ENCODE peak calls at places on chromosomes 2 and 18, in seven cellular contexts. One of them, this sample, is unnamed. For H3K4me1 and H3K79me1, the result is how much of the 10 kb centered on the place peaks cover.

GRCh38 chr2:119864318-119864717 is 104.6 kb downstream of the PTPN4 start:
- DNase-seq in mesendoderm: no peak
- DNase-seq in H9: no peak
- DNase-seq in trophoblast cell: peak
- DNase-seq in neuronal stem cell: no peak
- DNase-seq in IMR-90: no peak
- DNase-seq in H1: no peak
- DNase-seq in this sample: no peak

GRCh38 chr2:133812826-133813617 is 244.8 kb upstream of the NCKAP5 start:
- DNase-seq in mesendoderm: no peak
- DNase-seq in neuronal stem cell: no peak
- DNase-seq in H1: no peak
- DNase-seq in trophoblast cell: no peak
- DNase-seq in IMR-90: peak
- DNase-seq in H9: no peak
- DNase-seq in this sample: peak

GRCh38 chr2:181224866-181225265 is 232.3 kb upstream of the ITGA4 start:
- DNase-seq in H9: no peak
- DNase-seq in neuronal stem cell: no peak
- DNase-seq in trophoblast cell: no peak
- DNase-seq in mesendoderm: no peak
- DNase-seq in H1: no peak
- DNase-seq in IMR-90: no peak
- DNase-seq in this sample: no peak

GRCh38 chr2:221501883-221502269 is 70.2 kb downstream of the EPHA4 start:
- DNase-seq in trophoblast cell: no peak
- DNase-seq in IMR-90: no peak
- DNase-seq in H9: no peak
- DNase-seq in neuronal stem cell: no peak
- DNase-seq in mesendoderm: no peak
- DNase-seq in H1: no peak
- DNase-seq in this sample: no peak

GRCh38 chr2:127086800-127087737 is 19.9 kb downstream of the BIN1 start:
- DNase-seq in H1: peak
- DNase-seq in trophoblast cell: no peak
- DNase-seq in neuronal stem cell: peak
- DNase-seq in IMR-90: peak
- DNase-seq in H9: peak
- DNase-seq in mesendoderm: peak
- DNase-seq in this sample: peak

GRCh38 chr2:239240480-239240881 is 160.3 kb downstream of the HDAC4 start:
- DNase-seq in neuronal stem cell: no peak
- DNase-seq in H1: no peak
- DNase-seq in mesendoderm: no peak
- DNase-seq in IMR-90: no peak
- DNase-seq in H9: no peak
- DNase-seq in trophoblast cell: no peak
- DNase-seq in this sample: peak

GRCh38 chr2:18611604-18612003 is 22.2 kb upstream of the NT5C1B start:
- DNase-seq in neuronal stem cell: no peak
- DNase-seq in H1: no peak
- DNase-seq in trophoblast cell: no peak
- DNase-seq in H9: no peak
- DNase-seq in mesendoderm: no peak
- DNase-seq in IMR-90: no peak
- DNase-seq in this sample: no peak

GRCh38 chr2:40317047-40317446 is 134.8 kb downstream of the SLC8A1 start:
- DNase-seq in H1: no peak
- DNase-seq in trophoblast cell: no peak
- DNase-seq in H9: no peak
- DNase-seq in IMR-90: peak
- DNase-seq in mesendoderm: no peak
- DNase-seq in neuronal stem cell: no peak
- DNase-seq in this sample: no peak

GRCh38 chr18:25187582-25188291 is 164.2 kb downstream of the ZNF521 start:
- DNase-seq in mesendoderm: no peak
- DNase-seq in H9: no peak
- DNase-seq in H1: no peak
- DNase-seq in IMR-90: no peak
- DNase-seq in neuronal stem cell: no peak
- DNase-seq in trophoblast cell: no peak
- DNase-seq in this sample: no peak

GRCh38 chr2:149365826-149366583 is 35.6 kb downstream of the LYPD6 start:
- DNase-seq in H9: no peak
- DNase-seq in IMR-90: peak
- DNase-seq in neuronal stem cell: no peak
- DNase-seq in trophoblast cell: peak
- DNase-seq in mesendoderm: peak
- DNase-seq in H1: no peak
- DNase-seq in this sample: peak

GRCh38 chr2:21812766-21813165 is 689.0 kb downstream of the TDRD15 start:
- DNase-seq in mesendoderm: peak
- DNase-seq in IMR-90: peak
- DNase-seq in H9: no peak
- DNase-seq in neuronal stem cell: no peak
- DNase-seq in H1: no peak
- DNase-seq in trophoblast cell: no peak
- DNase-seq in this sample: no peak

GRCh38 chr2:52335727-52336126 is 1303.8 kb upstream of the NRXN1 start:
- DNase-seq in trophoblast cell: no peak
- DNase-seq in H9: no peak
- DNase-seq in mesendoderm: peak
- DNase-seq in H1: no peak
- DNase-seq in IMR-90: no peak
- DNase-seq in neuronal stem cell: no peak
- DNase-seq in this sample: no peak

GRCh38 chr2:207704031-207704430 is 7.4 kb upstream of the CCNYL1 start:
- DNase-seq in neuronal stem cell: no peak
- DNase-seq in H1: no peak
- DNase-seq in IMR-90: no peak
- DNase-seq in H9: no peak
- DNase-seq in trophoblast cell: peak
- DNase-seq in mesendoderm: no peak
- DNase-seq in this sample: no peak

DNA sequence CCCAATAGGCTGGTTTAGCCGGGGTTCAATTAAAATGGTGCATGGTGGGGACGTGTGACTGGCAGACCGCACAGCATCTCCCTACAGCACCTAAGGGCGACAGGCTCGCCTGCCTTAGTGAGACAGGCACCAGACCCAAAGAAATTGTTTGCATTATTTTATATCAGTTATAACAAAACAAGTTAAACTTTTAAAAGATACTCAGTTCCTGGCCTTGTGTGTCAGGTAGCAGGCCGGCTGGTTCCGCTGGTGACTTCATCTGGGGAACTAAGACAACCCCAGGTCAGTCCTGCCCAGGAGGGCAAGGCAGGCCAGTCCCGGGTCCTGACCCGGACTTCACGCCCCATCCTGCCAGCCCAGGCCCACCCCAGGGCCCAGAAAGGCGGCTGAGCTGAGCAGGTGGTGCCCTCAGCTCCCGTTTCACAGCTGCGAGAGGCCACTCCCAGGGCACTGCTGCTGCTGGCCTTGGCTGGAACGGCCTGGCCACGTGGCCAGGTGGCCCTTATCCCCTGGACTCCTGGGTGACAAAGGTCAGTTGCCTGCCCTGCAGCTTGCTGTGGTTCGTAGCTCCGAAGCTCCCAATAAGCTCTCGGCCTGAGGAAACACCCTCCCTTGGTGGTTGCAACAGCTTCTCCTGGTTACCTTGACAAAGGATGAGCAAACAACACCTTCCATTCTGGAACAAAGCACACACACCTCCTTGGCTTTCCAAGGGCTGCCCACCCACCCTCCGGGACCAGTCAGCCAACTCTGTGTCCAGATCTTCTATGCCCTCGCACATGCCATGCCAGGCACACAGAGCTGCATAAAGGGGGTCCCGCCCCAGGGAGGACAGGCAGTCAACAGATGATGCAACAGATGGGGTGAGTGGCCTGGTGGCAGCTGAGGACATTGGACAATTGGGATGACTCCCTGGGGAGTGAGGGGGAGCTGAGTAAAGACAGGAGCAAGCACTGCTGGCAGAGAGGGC is 11.3 kb upstream of the AGXT start:
- DNase-seq in trophoblast cell: peak
- DNase-seq in neuronal stem cell: no peak
- DNase-seq in H1: no peak
- DNase-seq in IMR-90: no peak
- DNase-seq in mesendoderm: peak
- DNase-seq in H9: peak
- DNase-seq in this sample: no peak
- H3K27ac ChIP-seq in trophoblast cell: no peak
- H3K27ac ChIP-seq in neuronal stem cell: no peak
- H3K27ac ChIP-seq in H1: no peak
- H3K27ac ChIP-seq in IMR-90: no peak
- H3K27ac ChIP-seq in mesendoderm: no peak
- H3K27ac ChIP-seq in H9: no peak
- H3K27ac ChIP-seq in this sample: no peak

DNA sequence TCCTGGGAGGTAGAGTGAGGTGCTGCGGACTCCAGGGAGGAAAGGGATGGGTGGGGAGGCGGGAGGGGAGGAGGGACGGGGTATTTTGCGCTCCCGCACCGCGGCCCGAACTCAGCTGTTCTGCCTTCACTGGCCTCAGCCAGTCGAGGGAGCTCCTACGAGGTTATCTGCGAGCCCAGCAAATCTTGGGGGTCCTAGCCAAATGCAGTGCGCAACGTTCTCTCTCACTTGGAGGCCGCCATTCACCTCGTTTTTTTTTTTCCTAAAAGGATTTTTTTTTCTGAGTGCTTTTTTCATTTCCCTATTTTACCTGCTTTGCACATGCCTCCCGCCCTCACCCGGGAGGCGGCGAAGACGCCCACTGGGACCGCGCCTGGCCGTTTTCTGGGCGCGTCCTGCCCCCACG is 864 bp upstream of the BCL2L11 start:
- DNase-seq in H9: no peak
- DNase-seq in IMR-90: no peak
- DNase-seq in H1: no peak
- DNase-seq in trophoblast cell: no peak
- DNase-seq in mesendoderm: no peak
- DNase-seq in neuronal stem cell: peak
- DNase-seq in this sample: no peak
- H3K4me1 ChIP-seq in H9: under half
- H3K4me1 ChIP-seq in IMR-90: under half
- H3K4me1 ChIP-seq in H1: under half
- H3K4me1 ChIP-seq in trophoblast cell: under half
- H3K4me1 ChIP-seq in mesendoderm: under half
- H3K4me1 ChIP-seq in neuronal stem cell: under half
- H3K4me1 ChIP-seq in this sample: under half

GRCh38 chr18:47928466-47928865 is 2.0 kb downstream of the SMAD2 start:
- DNase-seq in H1: no peak
- DNase-seq in H9: no peak
- DNase-seq in trophoblast cell: no peak
- DNase-seq in neuronal stem cell: no peak
- DNase-seq in IMR-90: peak
- DNase-seq in mesendoderm: no peak
- DNase-seq in this sample: no peak

GRCh38 chr18:47931707-47932103 is 1.2 kb upstream of the SMAD2 start:
- DNase-seq in H9: peak
- DNase-seq in trophoblast cell: peak
- DNase-seq in neuronal stem cell: no peak
- DNase-seq in H1: no peak
- DNase-seq in mesendoderm: peak
- DNase-seq in IMR-90: no peak
- DNase-seq in this sample: no peak

GRCh38 chr18:47930844-47931706 is 616 bp upstream of the SMAD2 start:
- DNase-seq in mesendoderm: peak
- DNase-seq in trophoblast cell: peak
- DNase-seq in H1: peak
- DNase-seq in neuronal stem cell: peak
- DNase-seq in H9: peak
- DNase-seq in IMR-90: peak
- DNase-seq in this sample: peak

GRCh38 chr18:47929681-47930085 is 776 bp downstream of the SMAD2 start:
- DNase-seq in H1: no peak
- DNase-seq in mesendoderm: no peak
- DNase-seq in IMR-90: peak
- DNase-seq in trophoblast cell: peak
- DNase-seq in H9: no peak
- DNase-seq in neuronal stem cell: no peak
- DNase-seq in this sample: peak

DNA sequence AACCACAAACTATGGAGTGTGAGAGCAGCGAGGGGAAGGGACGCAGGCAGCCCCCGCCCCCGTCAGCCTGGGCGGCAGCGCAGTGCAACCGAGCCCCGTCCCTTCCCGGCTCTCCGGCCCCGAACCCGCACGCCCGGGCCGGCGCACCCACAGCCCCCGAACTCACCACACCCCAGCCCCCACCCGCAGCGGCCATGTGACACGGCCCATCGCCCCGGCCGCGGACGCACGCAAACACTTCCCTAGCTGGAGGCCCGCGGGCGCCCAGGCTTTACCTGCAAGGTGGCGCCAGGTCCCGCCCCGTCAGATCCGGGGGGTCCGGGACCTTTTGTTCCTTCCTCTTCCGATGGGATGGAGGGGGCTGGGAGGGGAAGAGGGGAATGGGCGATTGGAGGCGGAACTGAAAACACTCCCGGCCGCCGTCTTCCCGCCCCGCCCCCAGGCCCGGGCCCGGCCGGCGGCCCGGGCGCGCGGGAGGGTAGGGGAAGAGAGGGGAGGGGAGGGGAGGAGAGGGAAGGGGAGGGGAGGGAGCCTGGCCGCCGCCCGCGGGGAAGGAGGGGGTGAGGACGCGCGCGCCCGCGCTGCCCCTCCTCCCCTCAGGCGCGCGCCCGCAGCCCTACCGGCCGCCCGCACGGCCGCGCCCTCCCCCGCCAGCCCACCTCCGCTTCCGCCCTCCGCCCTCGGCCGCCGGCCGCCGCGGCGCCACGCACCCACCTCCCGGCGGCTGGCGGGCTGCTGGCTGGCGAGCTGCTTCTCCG is at the start of gene SMAD2:
- DNase-seq in mesendoderm: peak
- DNase-seq in IMR-90: peak
- DNase-seq in trophoblast cell: peak
- DNase-seq in H9: peak
- DNase-seq in H1: peak
- DNase-seq in neuronal stem cell: peak
- DNase-seq in this sample: peak
- H3K79me1 ChIP-seq in mesendoderm: under half
- H3K79me1 ChIP-seq in IMR-90: under half
- H3K79me1 ChIP-seq in trophoblast cell: under half
- H3K79me1 ChIP-seq in H9: under half
- H3K79me1 ChIP-seq in H1: under half
- H3K79me1 ChIP-seq in neuronal stem cell: under half
- H3K79me1 ChIP-seq in this sample: under half

DNA sequence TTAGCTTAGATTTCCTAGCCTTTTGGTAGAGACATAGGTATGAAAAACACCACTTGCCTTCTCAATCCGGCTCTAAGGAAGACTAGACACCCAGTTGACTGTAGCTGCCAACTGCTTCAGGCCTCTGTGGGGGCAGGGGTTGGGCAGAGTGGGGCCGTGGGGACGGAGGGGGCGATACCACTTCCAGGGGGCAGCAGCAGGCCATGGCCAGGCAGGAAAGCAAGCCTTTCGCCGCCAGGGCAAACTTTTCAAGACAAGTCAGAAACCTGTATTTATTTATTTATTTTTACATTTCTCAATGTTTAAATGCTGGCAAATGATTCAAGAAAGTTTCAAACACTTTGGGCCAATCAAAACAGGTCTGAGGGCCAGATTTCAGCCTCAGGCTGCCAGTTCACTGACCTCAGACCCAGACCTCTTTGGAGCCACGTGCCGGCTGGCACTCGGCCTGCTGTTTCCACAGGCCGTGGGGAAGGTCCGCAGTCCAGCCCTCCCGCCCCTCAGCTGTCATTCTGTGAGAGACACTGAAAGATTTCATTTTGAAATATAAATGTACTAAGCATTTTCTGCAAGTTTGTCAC is 63.8 kb downstream of the MEX3C start:
- DNase-seq in trophoblast cell: no peak
- DNase-seq in IMR-90: no peak
- DNase-seq in H9: no peak
- DNase-seq in mesendoderm: no peak
- DNase-seq in H1: no peak
- DNase-seq in neuronal stem cell: no peak
- DNase-seq in this sample: no peak
- H3K27ac ChIP-seq in trophoblast cell: no peak
- H3K27ac ChIP-seq in IMR-90: no peak
- H3K27ac ChIP-seq in H9: no peak
- H3K27ac ChIP-seq in mesendoderm: no peak
- H3K27ac ChIP-seq in H1: no peak
- H3K27ac ChIP-seq in neuronal stem cell: no peak
- H3K27ac ChIP-seq in this sample: no peak

This sample was measured in mesenchymal stem cell.